ENCODE peak calls at places on chromosomes 12 and 14, in four cellular contexts. One of them, this sample, is unnamed.

GRCh38 chr12:7989827-7990491 is 42.6 kb upstream of the FOXJ2 start:
- DNase-seq in activated T-cell treated with anti-CD3 and anti-CD28 coated beads for 24 hours: peak
- DNase-seq in stimulated activated CD4-positive, alpha-beta T cell treated with anti-CD3 and anti-CD28 coated beads, Interleukin-1b, Interleukin-23, amount 100 ng/mL, for 1 hour: peak
- DNase-seq in ovary: no peak
- DNase-seq in this sample: no peak

GRCh38 chr12:109475993-109476806 is 900 bp downstream of the KCTD10 start:
- DNase-seq in activated T-cell treated with anti-CD3 and anti-CD28 coated beads for 24 hours: no peak
- DNase-seq in stimulated activated CD4-positive, alpha-beta T cell treated with anti-CD3 and anti-CD28 coated beads, Interleukin-1b, Interleukin-23, amount 100 ng/mL, for 1 hour: no peak
- DNase-seq in ovary: no peak
- DNase-seq in this sample: no peak

GRCh38 chr12:118456741-118457140 is 80.4 kb downstream of the SUDS3 start:
- DNase-seq in activated T-cell treated with anti-CD3 and anti-CD28 coated beads for 24 hours: no peak
- DNase-seq in stimulated activated CD4-positive, alpha-beta T cell treated with anti-CD3 and anti-CD28 coated beads, Interleukin-1b, Interleukin-23, amount 100 ng/mL, for 1 hour: no peak
- DNase-seq in ovary: no peak
- DNase-seq in this sample: no peak

GRCh38 chr12:123532808-123533649 is 490 bp downstream of the RILPL1 start:
- DNase-seq in activated T-cell treated with anti-CD3 and anti-CD28 coated beads for 24 hours: no peak
- DNase-seq in stimulated activated CD4-positive, alpha-beta T cell treated with anti-CD3 and anti-CD28 coated beads, Interleukin-1b, Interleukin-23, amount 100 ng/mL, for 1 hour: no peak
- DNase-seq in ovary: peak
- DNase-seq in this sample: no peak

GRCh38 chr14:101593411-101594181 is 32.3 kb downstream of the DIO3 start:
- DNase-seq in activated T-cell treated with anti-CD3 and anti-CD28 coated beads for 24 hours: no peak
- DNase-seq in stimulated activated CD4-positive, alpha-beta T cell treated with anti-CD3 and anti-CD28 coated beads, Interleukin-1b, Interleukin-23, amount 100 ng/mL, for 1 hour: no peak
- DNase-seq in ovary: no peak
- DNase-seq in this sample: no peak

GRCh38 chr12:41683513-41683912 is 461.2 kb downstream of the GXYLT1 start:
- DNase-seq in activated T-cell treated with anti-CD3 and anti-CD28 coated beads for 24 hours: no peak
- DNase-seq in stimulated activated CD4-positive, alpha-beta T cell treated with anti-CD3 and anti-CD28 coated beads, Interleukin-1b, Interleukin-23, amount 100 ng/mL, for 1 hour: no peak
- DNase-seq in ovary: no peak
- DNase-seq in this sample: no peak

GRCh38 chr14:30906752-30907658 is 32.6 kb downstream of the COCH start:
- DNase-seq in activated T-cell treated with anti-CD3 and anti-CD28 coated beads for 24 hours: no peak
- DNase-seq in stimulated activated CD4-positive, alpha-beta T cell treated with anti-CD3 and anti-CD28 coated beads, Interleukin-1b, Interleukin-23, amount 100 ng/mL, for 1 hour: no peak
- DNase-seq in ovary: no peak
- DNase-seq in this sample: no peak

GRCh38 chr12:16881986-16882385 is 276.0 kb upstream of the LMO3 start:
- DNase-seq in activated T-cell treated with anti-CD3 and anti-CD28 coated beads for 24 hours: no peak
- DNase-seq in stimulated activated CD4-positive, alpha-beta T cell treated with anti-CD3 and anti-CD28 coated beads, Interleukin-1b, Interleukin-23, amount 100 ng/mL, for 1 hour: no peak
- DNase-seq in ovary: no peak
- DNase-seq in this sample: no peak

GRCh38 chr14:105436402-105436801 is 16.8 kb downstream of the MTA1 start:
- DNase-seq in activated T-cell treated with anti-CD3 and anti-CD28 coated beads for 24 hours: no peak
- DNase-seq in stimulated activated CD4-positive, alpha-beta T cell treated with anti-CD3 and anti-CD28 coated beads, Interleukin-1b, Interleukin-23, amount 100 ng/mL, for 1 hour: no peak
- DNase-seq in ovary: no peak
- DNase-seq in this sample: no peak

GRCh38 chr12:96198970-96199369 is 4.8 kb downstream of the ELK3 start:
- DNase-seq in activated T-cell treated with anti-CD3 and anti-CD28 coated beads for 24 hours: no peak
- DNase-seq in stimulated activated CD4-positive, alpha-beta T cell treated with anti-CD3 and anti-CD28 coated beads, Interleukin-1b, Interleukin-23, amount 100 ng/mL, for 1 hour: no peak
- DNase-seq in ovary: no peak
- DNase-seq in this sample: no peak

This sample was measured in glomerular endothelial cell.